ENCODE peak calls at places on chromosomes 16 and 17, in eight cellular contexts. K is IMR-90, R is Peyer's patch, W is testis, G is heart left ventricle, Y is tibial nerve, A is adrenal gland, P is prostate gland. D is an unnamed sample. For H3K4me1, the result is how much of the 10 kb centered on the place peaks cover.

GRCh38 chr16:79093554-79093967 is 507.0 kb downstream of the MAF start:
- DNase-seq in K (no peak), R (no peak), W (no peak), G (peak), Y (no peak), A (peak), P (no peak), D (no peak)

GRCh38 chr16:17970816-17971291 is 365.7 kb downstream of the NPIPA8 start:
- DNase-seq in K (no peak), R (no peak), W (peak), G (no peak), Y (no peak), A (no peak), P (no peak), D (no peak)

GRCh38 chr17:35132816-35133550 is 9.1 kb downstream of the NLE1 start:
- DNase-seq in K (no peak), R (no peak), W (no peak), G (no peak), Y (no peak), A (no peak), P (no peak), D (no peak)

GRCh38 chr16:89749637-89750036 is 28.3 kb downstream of the ZNF276 start:
- DNase-seq in K (no peak), R (no peak), W (no peak), G (peak), Y (no peak), A (no peak), P (no peak), D (no peak)

GRCh38 chr16:11497851-11498289 is 88.8 kb downstream of the LITAF start:
- DNase-seq in K (peak), R (no peak), W (peak), G (no peak), Y (no peak), A (peak), P (no peak), D (peak)

GRCh38 chr16:83830091-83830768 is 22.5 kb downstream of the HSBP1 start:
- DNase-seq in K (no peak), R (no peak), W (peak), G (no peak), Y (no peak), A (no peak), P (no peak), D (no peak)

GRCh38 chr17:11028349-11028748 is 190.5 kb upstream of the PIRT start:
- DNase-seq in K (no peak), R (no peak), W (no peak), G (no peak), Y (no peak), A (no peak), P (no peak), D (no peak)

GRCh38 chr17:60392845-60393702 is 1.1 kb upstream of the USP32 start:
- DNase-seq in K (peak), R (no peak), W (peak), G (peak), Y (no peak), A (peak), P (peak), D (peak)

GRCh38 chr17:58338907-58339774 is 10.5 kb upstream of the TSPOAP1 start:
- DNase-seq in K (peak), R (peak), W (no peak), G (peak), Y (no peak), A (peak), P (no peak), D (no peak)

GRCh38 chr17:75566456-75567233 is 21.0 kb upstream of the MYO15B start:
- DNase-seq in K (no peak), R (no peak), W (no peak), G (no peak), Y (no peak), A (no peak), P (no peak), D (peak)

GRCh38 chr16:22670044-22670536 is 143.9 kb upstream of the HS3ST2 start:
- DNase-seq in K (no peak), R (no peak), W (no peak), G (no peak), Y (no peak), A (no peak), P (no peak), D (no peak)

GRCh38 chr17:65584604-65585521 is 23.4 kb upstream of the AXIN2 start:
- DNase-seq in K (no peak), R (no peak), W (no peak), G (no peak), Y (no peak), A (peak), P (no peak), D (no peak)

GRCh38 chr17:8109669-8110455 is 8.5 kb downstream of the ALOXE3 start:
- DNase-seq in K (no peak), R (peak), W (peak), G (peak), Y (no peak), A (no peak), P (peak), D (peak)

GRCh38 chr17:48335858-48336500 is 94.0 kb downstream of the SKAP1 start:
- DNase-seq in K (peak), R (no peak), W (no peak), G (no peak), Y (no peak), A (no peak), P (no peak), D (no peak)

GRCh38 chr16:30076276-30076791 is 540 bp downstream of the PPP4C start:
- DNase-seq in K (no peak), R (peak), W (no peak), G (peak), Y (no peak), A (peak), P (no peak), D (peak)

GRCh38 chr16:10584956-10585561 is 4.7 kb upstream of the EMP2 start:
- DNase-seq in K (peak), R (no peak), W (no peak), G (no peak), Y (no peak), A (no peak), P (no peak), D (no peak)

GRCh38 chr17:82647593-82648164 is 565 bp downstream of the WDR45B start:
- DNase-seq in K (no peak), R (peak), W (peak), G (no peak), Y (no peak), A (peak), P (no peak), D (peak)

GRCh38 chr16:89373355-89374110 is 116.8 kb downstream of the ANKRD11 start:
- DNase-seq in K (peak), R (no peak), W (no peak), G (peak), Y (no peak), A (peak), P (no peak), D (no peak)

DNA sequence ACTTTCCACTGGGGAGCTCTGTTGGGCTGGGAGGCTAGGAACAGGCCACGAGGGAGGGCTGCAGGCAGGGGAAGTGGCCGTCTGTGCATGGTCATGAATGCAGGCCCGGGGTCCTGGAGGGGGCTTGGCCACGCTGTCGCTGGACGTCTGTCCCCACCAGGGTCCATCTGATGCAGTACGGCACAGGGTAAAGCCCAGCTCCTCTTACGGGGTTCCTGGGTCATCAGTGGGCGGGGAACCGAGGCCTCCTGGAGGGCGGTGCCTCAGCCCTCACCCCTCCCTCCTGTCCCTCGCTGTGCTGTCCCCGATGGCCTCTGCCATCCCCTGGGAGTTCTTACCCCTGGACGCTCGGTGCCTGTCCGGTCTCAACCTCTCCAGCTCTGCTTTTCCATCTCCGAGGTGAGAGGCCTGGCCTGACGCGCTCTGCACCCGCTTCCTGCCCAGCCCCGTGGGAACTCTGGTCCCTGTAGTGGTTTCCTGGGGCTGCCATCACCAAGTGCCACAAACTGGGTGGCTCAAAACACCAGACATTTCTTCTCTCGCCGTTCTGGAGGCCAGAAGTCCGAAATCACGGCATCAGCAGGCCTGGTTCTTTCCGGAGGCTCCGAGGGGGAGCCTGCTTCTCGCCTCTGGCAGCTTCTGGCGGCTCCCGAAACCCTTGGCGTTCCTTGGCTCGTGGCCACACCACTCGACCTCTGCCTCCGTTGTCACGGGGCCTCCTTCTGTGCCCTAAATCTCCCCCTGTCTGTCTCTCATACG is 182.8 kb downstream of the SEC14L1 start:
- DNase-seq in K (peak), R (peak), W (no peak), G (peak), Y (peak), A (peak), P (no peak), D (peak)
- H3K4me1 ChIP-seq in K (half or more), R (half or more), W (under half), G (half or more), Y (under half), A (under half), P (under half), D (half or more)

GRCh38 chr17:45052052-45052772 is 780 bp upstream of the DCAKD start:
- DNase-seq in K (no peak), R (peak), W (peak), G (peak), Y (no peak), A (peak), P (peak), D (peak)
- TF ChIP-seq POLR2A in K (no peak), R (peak), W (no peak), G (peak), Y (peak), A (no peak), P (peak), D (peak)

DNA sequence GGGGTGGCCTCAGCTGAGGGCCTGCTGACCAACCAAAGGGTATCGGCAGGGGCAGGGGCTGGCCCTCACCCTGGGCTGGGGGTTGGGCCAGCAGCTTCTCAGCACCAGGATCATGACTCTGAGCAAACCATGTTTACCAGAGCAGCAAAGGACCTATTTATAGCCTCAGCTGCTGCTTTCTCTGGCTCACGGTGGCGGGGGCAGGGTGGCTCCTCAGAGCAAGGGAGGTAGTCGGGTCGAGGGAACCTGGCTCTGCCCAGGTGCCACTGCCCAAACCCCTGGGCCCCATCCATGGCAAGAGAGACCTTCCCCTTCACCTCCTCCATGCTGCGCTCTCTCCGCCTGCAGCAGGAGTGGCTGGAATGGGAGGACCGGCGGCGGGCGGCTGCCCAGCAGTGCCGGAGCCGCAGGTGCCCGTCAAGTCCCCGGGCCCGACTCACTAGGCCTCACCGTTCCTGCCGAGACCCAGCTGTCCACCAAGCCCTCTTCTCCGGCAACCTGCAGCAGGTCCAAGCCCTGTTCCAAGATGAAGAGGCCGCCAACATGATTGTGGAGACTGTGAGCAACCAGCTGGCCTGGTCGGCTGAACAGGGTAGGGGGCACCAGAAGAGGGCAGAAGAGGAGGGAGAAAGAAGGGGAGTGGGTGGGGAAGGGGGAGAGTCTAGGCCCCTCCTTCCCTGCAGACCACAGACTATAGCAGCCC is at the start of gene ASB16:
- DNase-seq in K (peak), R (no peak), W (peak), G (peak), Y (no peak), A (no peak), P (peak), D (peak)
- H3K4me3 ChIP-seq in K (no peak), R (no peak), W (no peak), G (peak), Y (no peak), A (no peak), P (no peak), D (no peak)

DNA sequence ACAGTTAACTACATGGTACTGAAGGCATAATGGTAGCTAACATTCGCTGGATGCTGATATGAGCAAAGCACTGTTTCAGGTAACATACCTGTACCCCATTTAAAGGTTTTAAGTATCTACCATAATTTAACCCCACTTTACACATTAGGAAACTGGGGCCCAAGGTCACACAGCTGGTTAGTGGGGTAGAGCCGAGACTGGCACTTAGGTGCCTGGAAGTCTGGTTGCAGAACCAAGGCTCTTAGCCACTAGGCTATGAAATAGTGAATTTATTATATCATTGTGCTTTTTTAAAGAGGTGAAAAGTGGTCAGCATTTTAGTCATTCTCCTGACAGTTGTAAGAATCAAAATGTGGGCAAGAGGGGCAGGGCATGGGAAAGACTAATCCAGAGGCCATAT is 25.2 kb downstream of the SIAH1 start:
- DNase-seq in K (no peak), R (no peak), W (no peak), G (no peak), Y (no peak), A (no peak), P (no peak), D (no peak)
- H3K4me1 ChIP-seq in K (under half), R (under half), W (under half), G (under half), Y (under half), A (under half), P (under half), D (under half)

GRCh38 chr17:72345083-72345482 is 224.3 kb downstream of the SOX9 start:
- DNase-seq in K (no peak), R (no peak), W (no peak), G (no peak), Y (no peak), A (no peak), P (no peak), D (no peak)

GRCh38 chr17:72344613-72345012 is 223.8 kb downstream of the SOX9 start:
- DNase-seq in K (no peak), R (no peak), W (no peak), G (no peak), Y (no peak), A (no peak), P (no peak), D (no peak)

GRCh38 chr17:72345536-72345935 is 224.7 kb downstream of the SOX9 start:
- DNase-seq in K (no peak), R (no peak), W (no peak), G (no peak), Y (no peak), A (no peak), P (no peak), D (no peak)

GRCh38 chr17:72343911-72344310 is 223.1 kb downstream of the SOX9 start:
- DNase-seq in K (peak), R (no peak), W (no peak), G (no peak), Y (no peak), A (no peak), P (no peak), D (no peak)

DNA sequence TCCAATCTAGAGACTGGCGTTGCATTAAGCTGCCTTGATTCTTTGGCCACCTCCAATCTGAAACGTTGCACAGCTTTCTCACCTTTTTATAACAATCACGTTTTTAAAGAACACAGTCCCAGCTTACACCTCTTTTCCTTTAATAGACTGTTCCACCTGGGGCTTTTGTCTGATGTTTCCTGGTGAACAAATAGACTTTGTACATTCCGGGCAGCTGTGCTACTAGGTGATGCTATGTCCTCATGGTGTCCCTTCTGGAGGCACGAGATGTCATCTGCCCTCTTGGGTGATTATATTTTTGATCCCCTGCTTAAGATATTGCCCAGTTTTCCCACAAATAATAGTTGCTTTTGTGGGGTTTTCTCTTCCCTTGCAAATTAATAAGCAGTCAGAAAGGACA is 225.5 kb downstream of the SOX9 start:
- DNase-seq in K (no peak), R (no peak), W (no peak), G (no peak), Y (no peak), A (no peak), P (no peak), D (no peak)
- TF ChIP-seq POLR2A in K (no peak), R (no peak), W (no peak), G (no peak), Y (no peak), A (no peak), P (no peak), D (no peak)

GRCh38 chr17:73166731-73167581 is 2.1 kb downstream of the SSTR2 start:
- DNase-seq in K (no peak), R (no peak), W (no peak), G (no peak), Y (no peak), A (no peak), P (no peak), D (no peak)
- H3K4me3 ChIP-seq in K (no peak), R (peak), W (no peak), G (peak), Y (peak), A (no peak), P (no peak), D (no peak)

GRCh38 chr17:61808442-61808841 is 54.9 kb downstream of the BRIP1 start:
- DNase-seq in K (no peak), R (no peak), W (no peak), G (no peak), Y (no peak), A (no peak), P (no peak), D (no peak)

GRCh38 chr17:61806081-61806828 is 57.1 kb downstream of the BRIP1 start:
- DNase-seq in K (no peak), R (no peak), W (no peak), G (no peak), Y (no peak), A (no peak), P (no peak), D (no peak)

GRCh38 chr17:61805399-61805798 is 57.9 kb downstream of the BRIP1 start:
- DNase-seq in K (peak), R (no peak), W (no peak), G (no peak), Y (no peak), A (no peak), P (no peak), D (no peak)

GRCh38 chr17:61809816-61810392 is 53.4 kb downstream of the BRIP1 start:
- DNase-seq in K (peak), R (no peak), W (no peak), G (no peak), Y (no peak), A (no peak), P (no peak), D (no peak)

DNA sequence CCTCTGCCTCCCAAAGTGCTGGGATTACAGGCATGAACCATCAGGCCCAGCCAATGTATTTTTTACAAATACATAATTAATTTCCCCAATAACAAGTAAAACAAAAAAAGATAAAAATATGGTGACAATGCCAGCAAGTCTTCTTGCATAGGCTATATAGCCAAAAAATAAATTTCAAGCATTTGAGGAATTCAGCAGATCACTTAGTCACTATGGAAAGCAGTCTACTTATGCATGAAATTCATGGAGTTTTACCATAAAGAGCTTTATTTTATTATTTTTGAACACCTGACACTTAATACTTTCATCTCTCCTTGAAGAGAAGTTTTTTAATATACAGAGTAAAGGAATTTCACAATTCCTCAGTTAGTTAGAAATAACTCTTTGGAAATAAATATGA is 56.4 kb downstream of the BRIP1 start:
- DNase-seq in K (peak), R (no peak), W (no peak), G (no peak), Y (no peak), A (no peak), P (no peak), D (no peak)
- H3K4me1 ChIP-seq in K (under half), R (under half), W (under half), G (under half), Y (under half), A (under half), P (under half), D (under half)

DNA sequence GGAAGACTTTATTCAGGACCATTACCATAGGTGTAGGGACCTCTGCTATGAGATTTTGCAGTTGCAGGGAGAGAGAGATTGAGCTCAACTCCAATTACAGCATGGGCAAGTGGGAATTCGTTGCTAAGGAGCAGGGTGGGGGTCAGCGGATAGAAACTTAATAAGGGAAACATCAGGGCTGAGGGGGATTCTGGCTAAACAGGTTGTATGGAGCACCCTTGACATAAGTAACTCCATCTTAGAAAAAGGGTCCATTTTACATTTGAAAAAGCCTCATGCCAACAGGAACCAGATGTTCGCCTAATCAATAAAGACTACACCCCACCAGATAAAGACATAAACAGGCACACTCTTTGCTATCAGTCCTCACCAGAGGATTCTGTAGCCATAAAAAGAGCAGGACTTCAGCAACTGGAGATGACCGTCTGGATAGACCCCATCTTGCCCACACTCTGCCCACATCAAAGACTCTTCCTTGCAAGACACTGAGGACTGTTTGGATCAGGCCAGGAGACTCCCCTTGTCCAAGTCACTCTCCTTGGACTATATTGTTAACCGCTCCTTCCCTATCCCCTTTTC is 1.6 kb upstream of the LRRC75A start:
- DNase-seq in K (no peak), R (no peak), W (no peak), G (no peak), Y (no peak), A (no peak), P (no peak), D (no peak)
- TF ChIP-seq POLR2A in K (no peak), R (no peak), W (no peak), G (no peak), Y (no peak), A (no peak), P (no peak), D (no peak)

D was measured in thyroid gland.